ENCODE peak calls at places on chromosome 1, in ten cellular contexts. U, V, T, R, S, X, H, Z, N and L are unnamed samples.

GRCh38 chr1:110798691-110799256 is 74.2 kb upstream of the CD53 start:
- DNase-seq in N (no peak), U (peak), Z (no peak), V (no peak), X (no peak), S (no peak), R (no peak), T (no peak), H (no peak), L (no peak)

GRCh38 chr1:3753656-3754454 is 1.6 kb downstream of the CCDC27 start:
- DNase-seq in T (no peak), S (no peak), X (no peak), R (no peak), U (no peak), H (no peak), Z (no peak), V (no peak), N (no peak), L (no peak)

GRCh38 chr1:67347688-67348472 is 40.2 kb downstream of the IL12RB2 start:
- DNase-seq in T (peak), R (peak), V (no peak), N (no peak), Z (peak), U (peak), X (no peak), S (peak), H (no peak), L (no peak)

GRCh38 chr1:168554603-168555520 is 11.1 kb upstream of the XCL2 start:
- DNase-seq in V (no peak), T (no peak), H (no peak), S (no peak), Z (no peak), U (no peak), X (no peak), N (no peak), R (no peak), L (no peak)

GRCh38 chr1:154206212-154206611 is at the start of gene CFAP141:
- DNase-seq in Z (no peak), N (no peak), R (no peak), S (no peak), H (no peak), T (no peak), U (no peak), V (no peak), X (no peak), L (no peak)

GRCh38 chr1:94061513-94062443 is 59.2 kb downstream of the ABCA4 start:
- DNase-seq in V (peak), S (peak), U (peak), X (no peak), N (no peak), T (peak), R (no peak), H (no peak), Z (peak), L (peak)

GRCh38 chr1:161838362-161838761 is 72.2 kb downstream of the ATF6 start:
- DNase-seq in N (no peak), R (no peak), X (no peak), V (no peak), S (no peak), T (no peak), U (no peak), H (no peak), Z (no peak), L (no peak)

GRCh38 chr1:182615468-182616129 is 11.4 kb upstream of the RGS16 start:
- DNase-seq in Z (peak), U (peak), V (peak), S (no peak), H (no peak), R (peak), N (peak), X (no peak), T (no peak), L (peak)

GRCh38 chr1:11067716-11068495 is 8.1 kb upstream of the SRM start:
- DNase-seq in S (no peak), Z (no peak), H (no peak), V (no peak), T (no peak), R (no peak), N (peak), U (no peak), X (no peak), L (no peak)

GRCh38 chr1:156115514-156116374 is 1.2 kb downstream of the LMNA start:
- DNase-seq in R (no peak), X (no peak), V (no peak), S (no peak), T (peak), Z (no peak), U (no peak), H (no peak), N (peak), L (no peak)

GRCh38 chr1:66505671-66506392 is 28.1 kb upstream of the SGIP1 start:
- DNase-seq in Z (no peak), V (no peak), U (no peak), T (no peak), R (no peak), X (no peak), S (no peak), N (no peak), H (no peak), L (no peak)

GRCh38 chr1:243495442-243496172 is 239.8 kb downstream of the SDCCAG8 start:
- DNase-seq in Z (peak), X (no peak), R (no peak), T (no peak), U (no peak), S (no peak), N (no peak), H (no peak), V (no peak), L (no peak)

GRCh38 chr1:202154766-202155477 is 5.5 kb downstream of the PTPN7 start:
- DNase-seq in S (peak), H (peak), Z (peak), X (peak), R (no peak), T (peak), U (peak), V (no peak), N (no peak), L (no peak)

GRCh38 chr1:94602312-94602711 is 60.8 kb upstream of the F3 start:
- DNase-seq in R (no peak), S (no peak), X (peak), V (no peak), H (no peak), U (no peak), Z (peak), T (no peak), N (no peak), L (no peak)

GRCh38 chr1:2312589-2313301 is 78.6 kb downstream of the MORN1 start:
- DNase-seq in H (no peak), Z (no peak), N (no peak), X (no peak), S (no peak), T (no peak), U (no peak), R (peak), V (no peak), L (no peak)

GRCh38 chr1:233777571-233777970 is 126.9 kb upstream of the SLC35F3 start:
- DNase-seq in H (no peak), V (no peak), Z (no peak), R (no peak), U (no peak), S (no peak), T (no peak), X (no peak), N (no peak), L (no peak)

GRCh38 chr1:67716800-67717199 is 31.8 kb downstream of the GADD45A start:
- DNase-seq in T (no peak), V (no peak), U (no peak), N (no peak), X (no peak), S (no peak), Z (no peak), H (no peak), R (no peak), L (no peak)

GRCh38 chr1:204001166-204001901 is 71.6 kb upstream of the SOX13 start:
- DNase-seq in H (no peak), U (no peak), X (no peak), T (no peak), Z (no peak), R (no peak), S (no peak), V (no peak), N (no peak), L (no peak)

GRCh38 chr1:50420689-50421365 is 2.4 kb downstream of the DMRTA2 start:
- DNase-seq in U (no peak), X (no peak), N (no peak), T (peak), S (no peak), R (no peak), H (no peak), V (no peak), Z (no peak), L (no peak)

GRCh38 chr1:205228052-205228451 is 306 bp downstream of the TMCC2 start:
- DNase-seq in T (no peak), R (no peak), Z (no peak), X (no peak), N (no peak), V (no peak), H (no peak), S (no peak), U (no peak), L (peak)

GRCh38 chr1:52632732-52633290 is at the start of gene SHISAL2A:
- DNase-seq in T (peak), V (peak), X (no peak), U (peak), Z (no peak), N (no peak), R (no peak), S (peak), H (peak), L (no peak)

GRCh38 chr1:179302076-179302475 is 8.5 kb downstream of the SOAT1 start:
- DNase-seq in T (no peak), X (no peak), S (no peak), H (no peak), N (no peak), R (no peak), Z (no peak), U (no peak), V (no peak), L (no peak)

GRCh38 chr1:206471415-206471801 is 1.1 kb downstream of the IKBKE start:
- DNase-seq in N (no peak), Z (no peak), U (no peak), V (no peak), R (no peak), S (no peak), T (no peak), H (no peak), X (no peak), L (no peak)